ENCODE peak calls at places on chromosome 15, in ten cellular contexts. G, O, M, A, Z, Y, R, E, D and K are unnamed samples.

GRCh38 chr15:90412356-90413194 is 24.5 kb downstream of the IQGAP1 start:
- DNase-seq in G (peak; percentile 78), O (no peak), M (peak; percentile 79), A (peak; percentile 59), Z (no peak), Y (peak; percentile 72), R (peak; percentile 84), E (no peak), D (peak; percentile 62), K (peak; percentile 59)

GRCh38 chr15:73239564-73240208 is 129.1 kb downstream of the HCN4 start:
- DNase-seq in G (no peak), O (no peak), M (no peak), A (no peak), Z (no peak), Y (no peak), R (no peak), E (no peak), D (peak; percentile 13), K (peak; percentile 20)

GRCh38 chr15:89777073-89777820 is 1.1 kb downstream of the MESP2 start:
- DNase-seq in G (no peak), O (no peak), M (no peak), A (no peak), Z (no peak), Y (no peak), R (no peak), E (no peak), D (no peak), K (no peak)

GRCh38 chr15:77665530-77666295 is 33.0 kb upstream of the LINGO1 start:
- DNase-seq in G (no peak), O (no peak), M (no peak), A (no peak), Z (no peak), Y (no peak), R (no peak), E (no peak), D (no peak), K (no peak)

GRCh38 chr15:85676332-85676731 is 118.4 kb downstream of the KLHL25 start:
- DNase-seq in G (peak; percentile 8), O (no peak), M (no peak), A (no peak), Z (no peak), Y (no peak), R (no peak), E (no peak), D (no peak), K (no peak)

GRCh38 chr15:80777137-80777536 is 2.0 kb upstream of the CEMIP start:
- DNase-seq in G (peak; percentile 68), O (no peak), M (no peak), A (no peak), Z (no peak), Y (peak; percentile 33), R (peak; percentile 71), E (no peak), D (peak; percentile 92), K (no peak)

GRCh38 chr15:80059786-80060489 is 462 bp downstream of the ZFAND6 start:
- DNase-seq in G (peak; percentile 64), O (peak; percentile 63), M (peak; percentile 62), A (peak; percentile 45), Z (no peak), Y (no peak), R (peak; percentile 49), E (no peak), D (peak; percentile 49), K (peak; percentile 69)

GRCh38 chr15:68561901-68562300 is 16.9 kb upstream of the CORO2B start:
- DNase-seq in G (no peak), O (no peak), M (no peak), A (no peak), Z (no peak), Y (no peak), R (no peak), E (no peak), D (no peak), K (no peak)

GRCh38 chr15:80556694-80557367 is 138.3 kb upstream of the ABHD17C start:
- DNase-seq in G (no peak), O (no peak), M (no peak), A (no peak), Z (no peak), Y (peak; percentile 20), R (no peak), E (no peak), D (no peak), K (no peak)

GRCh38 chr15:65249641-65250040 is 37.0 kb downstream of the PARP16 start:
- DNase-seq in G (no peak), O (no peak), M (no peak), A (no peak), Z (no peak), Y (no peak), R (no peak), E (no peak), D (no peak), K (peak; percentile 12)

GRCh38 chr15:79160211-79160610 is 69.6 kb upstream of the RASGRF1 start:
- DNase-seq in G (no peak), O (no peak), M (no peak), A (no peak), Z (no peak), Y (no peak), R (no peak), E (no peak), D (peak; percentile 67), K (peak; percentile 84)

GRCh38 chr15:45495588-45495987 is 27.0 kb downstream of the SLC30A4 start:
- DNase-seq in G (no peak), O (no peak), M (no peak), A (no peak), Z (no peak), Y (no peak), R (no peak), E (no peak), D (no peak), K (no peak)

GRCh38 chr15:61131598-61131954 is 97.5 kb downstream of the RORA start:
- DNase-seq in G (no peak), O (no peak), M (no peak), A (no peak), Z (no peak), Y (no peak), R (no peak), E (no peak), D (no peak), K (no peak)

GRCh38 chr15:68550498-68551295 is 28.1 kb upstream of the CORO2B start:
- DNase-seq in G (peak; percentile 68), O (peak; percentile 69), M (peak; percentile 85), A (peak; percentile 82), Z (peak; percentile 9), Y (peak; percentile 39), R (peak; percentile 77), E (peak; percentile 67), D (peak; percentile 75), K (peak; percentile 64)

GRCh38 chr15:99423186-99424130 is 142.3 kb upstream of the MEF2A start:
- DNase-seq in G (no peak), O (no peak), M (no peak), A (no peak), Z (no peak), Y (no peak), R (no peak), E (no peak), D (no peak), K (no peak)

GRCh38 chr15:69668963-69669362 is 216.3 kb downstream of the RPLP1 start:
- DNase-seq in G (no peak), O (no peak), M (no peak), A (peak; percentile 31), Z (no peak), Y (no peak), R (no peak), E (peak; percentile 20), D (no peak), K (no peak)

GRCh38 chr15:67303490-67304363 is 49.1 kb downstream of the IQCH start:
- DNase-seq in G (peak; percentile 55), O (peak; percentile 18), M (peak; percentile 38), A (no peak), Z (no peak), Y (peak; percentile 57), R (peak; percentile 26), E (no peak), D (peak; percentile 56), K (peak; percentile 61)

GRCh38 chr15:64045774-64046346 is 425 bp downstream of the DAPK2 start:
- DNase-seq in G (peak; percentile 63), O (no peak), M (no peak), A (peak; percentile 27), Z (no peak), Y (no peak), R (peak; percentile 46), E (peak; percentile 13), D (no peak), K (no peak)

GRCh38 chr15:64928626-64929220 is 17.0 kb downstream of the ANKDD1A start:
- DNase-seq in G (no peak), O (no peak), M (no peak), A (no peak), Z (no peak), Y (no peak), R (no peak), E (no peak), D (no peak), K (no peak)

GRCh38 chr15:36029606-36030005 is 483.6 kb upstream of the DPH6 start:
- DNase-seq in G (no peak), O (no peak), M (no peak), A (no peak), Z (no peak), Y (peak; percentile 22), R (no peak), E (no peak), D (peak; percentile 73), K (no peak)

GRCh38 chr15:69414702-69415161 is 583 bp downstream of the KIF23 start:
- DNase-seq in G (peak; percentile 86), O (no peak), M (peak; percentile 72), A (no peak), Z (peak; percentile 27), Y (peak; percentile 90), R (peak; percentile 37), E (no peak), D (peak; percentile 94), K (peak; percentile 91)

GRCh38 chr15:70585707-70586034 is 177.7 kb downstream of the UACA start:
- DNase-seq in G (no peak), O (no peak), M (no peak), A (no peak), Z (no peak), Y (no peak), R (no peak), E (no peak), D (no peak), K (no peak)

GRCh38 chr15:29548006-29548405 is 274.3 kb downstream of the TJP1 start:
- DNase-seq in G (no peak), O (no peak), M (no peak), A (no peak), Z (no peak), Y (no peak), R (no peak), E (no peak), D (no peak), K (no peak)

GRCh38 chr15:70362350-70362749 is 264.6 kb upstream of the TLE3 start:
- DNase-seq in G (no peak), O (no peak), M (no peak), A (no peak), Z (no peak), Y (no peak), R (no peak), E (no peak), D (no peak), K (no peak)

GRCh38 chr15:82850731-82851130 is 41.3 kb downstream of the WHAMM start:
- DNase-seq in G (no peak), O (no peak), M (no peak), A (peak; percentile 3), Z (no peak), Y (no peak), R (no peak), E (no peak), D (peak; percentile 64), K (no peak)

GRCh38 chr15:94070341-94071275 is 160.8 kb upstream of the MCTP2 start:
- DNase-seq in G (no peak), O (no peak), M (no peak), A (peak; percentile 27), Z (no peak), Y (peak; percentile 66), R (peak; percentile 41), E (no peak), D (peak; percentile 49), K (peak; percentile 67)

GRCh38 chr15:89633585-89633984 is 21.7 kb downstream of the KIF7 start:
- DNase-seq in G (no peak), O (no peak), M (no peak), A (peak; percentile 13), Z (no peak), Y (no peak), R (no peak), E (no peak), D (no peak), K (no peak)

GRCh38 chr15:70698991-70699390 is 64.4 kb downstream of the UACA start:
- DNase-seq in G (no peak), O (no peak), M (no peak), A (no peak), Z (no peak), Y (no peak), R (no peak), E (no peak), D (no peak), K (peak; percentile 37)